ENCODE peak calls at places on chromosomes 6 and 20, in five cellular contexts. J is K562, B is GM12878, F is HCT116, K is HepG2. T is an unnamed sample.

GRCh38 chr20:2476742-2477615 is 6.4 kb upstream of the SNRPB start:
- DNase-seq in J (no peak), K (peak; percentile 60), B (no peak), F (no peak), T (no peak)

GRCh38 chr20:59583428-59584277 is 20.7 kb upstream of the PHACTR3 start:
- DNase-seq in J (no peak), F (no peak), K (no peak), B (no peak), T (no peak)

GRCh38 chr6:50087231-50087954 is 37.7 kb upstream of the DEFB112 start:
- DNase-seq in J (no peak), K (peak; percentile 5), B (no peak), F (no peak), T (no peak)

GRCh38 chr20:58597021-58597940 is 53.8 kb upstream of the STX16 start:
- DNase-seq in K (no peak), B (no peak), F (no peak), J (no peak), T (no peak)

GRCh38 chr20:46293084-46293483 is 15.2 kb downstream of the CDH22 start:
- DNase-seq in J (peak; percentile 38), K (peak; percentile 51), F (no peak), B (no peak), T (no peak)

GRCh38 chr20:237479-237878 is 10.4 kb downstream of the DEFB129 start:
- DNase-seq in F (no peak), B (no peak), K (no peak), J (no peak), T (no peak)

GRCh38 chr6:5132741-5133140 is 47.6 kb downstream of the PPP1R3G start:
- DNase-seq in F (no peak), B (peak; percentile 59), J (no peak), K (no peak), T (no peak)

GRCh38 chr6:90168693-90169131 is 127.9 kb downstream of the BACH2 start:
- DNase-seq in K (no peak), B (no peak), F (no peak), J (no peak), T (no peak)

GRCh38 chr6:69285054-69285453 is 511.8 kb downstream of the LMBRD1 start:
- DNase-seq in F (no peak), B (no peak), K (no peak), J (no peak), T (no peak)

GRCh38 chr6:162907876-162908481 is 180.2 kb downstream of the PACRG start:
- DNase-seq in J (no peak), B (no peak), K (peak; percentile 7), F (peak; percentile 35), T (no peak)

GRCh38 chr20:25000268-25000801 is 7.8 kb upstream of the APMAP start:
- DNase-seq in F (no peak), K (no peak), J (no peak), B (no peak), T (no peak)

GRCh38 chr6:142417331-142417750 is 115.5 kb downstream of the ADGRG6 start:
- DNase-seq in B (no peak), K (no peak), J (no peak), F (no peak), T (no peak)

GRCh38 chr6:30411515-30412207 is 66.7 kb downstream of the RPP21 start:
- DNase-seq in B (no peak), K (peak; percentile 52), J (peak; percentile 30), F (peak; percentile 61), T (no peak)

GRCh38 chr20:17654649-17655285 is 27.3 kb downstream of the RRBP1 start:
- DNase-seq in K (peak; percentile 53), B (no peak), F (no peak), J (peak; percentile 20), T (peak; percentile 52)

GRCh38 chr20:34316191-34316814 is 13.1 kb upstream of the AHCY start:
- DNase-seq in F (peak; percentile 33), B (no peak), K (no peak), J (no peak), T (no peak)

GRCh38 chr6:33894438-33894837 is 90.6 kb upstream of the MLN start:
- DNase-seq in J (no peak), K (no peak), B (no peak), F (no peak), T (no peak)

GRCh38 chr6:6840831-6841263 is 252.3 kb downstream of the LY86 start:
- DNase-seq in J (no peak), B (no peak), K (no peak), F (no peak), T (no peak)

GRCh38 chr6:87908978-87909802 is 138.5 kb upstream of the SPACA1 start:
- DNase-seq in F (no peak), K (no peak), J (no peak), B (no peak), T (no peak)

GRCh38 chr6:97422171-97422570 is 139.2 kb upstream of the MMS22L start:
- DNase-seq in B (no peak), K (no peak), J (no peak), F (no peak), T (no peak)

GRCh38 chr20:36498386-36499179 is 42.7 kb upstream of the MYL9 start:
- DNase-seq in J (no peak), F (no peak), K (no peak), B (no peak), T (no peak)

GRCh38 chr20:6974819-6975218 is 207.3 kb downstream of the BMP2 start:
- DNase-seq in F (no peak), B (no peak), K (no peak), J (no peak), T (no peak)

GRCh38 chr6:44237813-44238433 is 9.0 kb upstream of the HSP90AB1 start:
- DNase-seq in K (peak; percentile 51), J (peak; percentile 90), F (no peak), B (no peak), T (peak; percentile 92)

GRCh38 chr6:52152692-52153091 is 33.5 kb upstream of the IL17A start:
- DNase-seq in J (no peak), B (no peak), F (no peak), K (no peak), T (peak; percentile 12)

GRCh38 chr6:3911614-3912336 is 62.6 kb downstream of the FAM50B start:
- DNase-seq in B (no peak), F (peak; percentile 48), K (peak; percentile 93), J (peak; percentile 73), T (peak; percentile 53)

GRCh38 chr6:89952696-89953095 is 58.4 kb downstream of the GJA10 start:
- DNase-seq in B (no peak), K (no peak), J (no peak), F (no peak), T (no peak)

GRCh38 chr20:34475979-34476736 is 40.1 kb upstream of the DYNLRB1 start:
- DNase-seq in F (no peak), J (no peak), K (peak; percentile 47), B (no peak), T (peak; percentile 81)

GRCh38 chr6:168318090-168318489 is 1.5 kb downstream of the DACT2 start:
- DNase-seq in J (no peak), F (no peak), K (peak; percentile 67), B (no peak), T (no peak)

GRCh38 chr20:6034134-6034969 is 19.5 kb downstream of the LRRN4 start:
- DNase-seq in B (no peak), K (no peak), J (no peak), F (no peak), T (no peak)

GRCh38 chr6:101208152-101208551 is 185.4 kb upstream of the GRIK2 start:
- DNase-seq in B (no peak), J (no peak), F (no peak), K (no peak), T (no peak)

GRCh38 chr20:51237278-51237677 is 214.4 kb upstream of the KCNG1 start:
- DNase-seq in F (no peak), K (no peak), B (no peak), J (no peak), T (no peak)
- TF ChIP-seq ZBTB33 in F (no peak), K (no peak), B (no peak), J (no peak), T (no peak)

GRCh38 chr6:53322188-53323029 is 26.3 kb downstream of the ELOVL5 start:
- DNase-seq in F (no peak), J (no peak), B (no peak), K (no peak), T (no peak)
- TF ChIP-seq ZBTB33 in F (no peak), J (no peak), B (no peak), K (no peak), T (no peak)

GRCh38 chr20:48921883-48922867 is 664 bp downstream of the ARFGEF2 start:
- DNase-seq in F (no peak), J (peak; percentile 83), K (peak; percentile 67), B (no peak), T (peak; percentile 85)
- TF ChIP-seq ZBTB33 in F (no peak), J (peak; percentile 20), K (peak; percentile 10), B (no peak), T (no peak)

DNA sequence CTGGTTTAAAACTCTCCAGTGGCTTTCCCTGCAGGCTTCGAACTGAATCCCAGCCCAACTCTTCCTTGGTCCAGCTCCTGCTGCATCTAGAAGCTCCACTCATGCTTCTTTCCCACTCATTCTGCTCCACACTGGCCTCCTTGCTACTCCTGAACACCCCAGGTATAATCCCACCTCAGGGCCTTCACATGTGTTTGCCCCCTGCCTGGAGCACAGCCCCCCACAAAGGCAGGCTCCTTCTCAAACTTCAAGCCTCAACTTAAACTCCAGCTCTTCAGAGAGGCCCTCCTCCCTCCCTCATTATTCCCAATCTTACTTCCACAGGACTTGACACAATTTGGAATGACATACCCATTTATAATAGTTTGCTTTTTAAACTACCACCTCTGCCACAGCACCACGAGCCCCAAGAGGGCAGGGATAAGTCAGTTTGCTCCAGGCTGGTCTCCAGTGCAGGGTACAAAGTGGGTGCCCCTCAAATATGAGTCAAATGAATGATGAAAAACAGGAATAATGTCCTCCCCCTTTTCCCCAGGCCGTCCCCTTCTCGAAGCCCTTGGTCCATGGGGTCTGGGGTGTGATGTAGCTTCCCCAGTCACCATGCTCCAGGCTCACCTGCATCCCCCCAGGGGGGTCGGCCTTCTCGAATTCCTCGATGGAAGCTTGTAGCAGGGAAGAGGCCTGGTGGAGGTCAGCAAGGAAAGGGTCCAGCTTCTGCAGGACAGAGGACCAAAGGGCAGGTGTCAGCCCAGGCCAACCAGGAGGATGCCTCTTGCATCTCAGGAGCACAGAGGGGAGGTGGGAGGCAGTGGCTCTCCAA is 37.4 kb downstream of the KIAA1755 start:
- DNase-seq in B (no peak), F (no peak), K (no peak), J (no peak), T (no peak)
- TF ChIP-seq ZBTB33 in B (no peak), F (no peak), K (no peak), J (no peak), T (no peak)

GRCh38 chr20:49890651-49891361 is 24.5 kb downstream of the SPATA2 start:
- DNase-seq in F (no peak), J (no peak), B (no peak), K (no peak), T (peak; percentile 54)
- TF ChIP-seq ZBTB33 in F (no peak), J (no peak), B (no peak), K (no peak), T (no peak)

GRCh38 chr20:63103402-63104311 is 96.9 kb upstream of the BHLHE23 start:
- DNase-seq in F (no peak), J (no peak), B (no peak), K (no peak), T (no peak)
- TF ChIP-seq ZBTB33 in F (no peak), J (no peak), B (no peak), K (no peak), T (no peak)

DNA sequence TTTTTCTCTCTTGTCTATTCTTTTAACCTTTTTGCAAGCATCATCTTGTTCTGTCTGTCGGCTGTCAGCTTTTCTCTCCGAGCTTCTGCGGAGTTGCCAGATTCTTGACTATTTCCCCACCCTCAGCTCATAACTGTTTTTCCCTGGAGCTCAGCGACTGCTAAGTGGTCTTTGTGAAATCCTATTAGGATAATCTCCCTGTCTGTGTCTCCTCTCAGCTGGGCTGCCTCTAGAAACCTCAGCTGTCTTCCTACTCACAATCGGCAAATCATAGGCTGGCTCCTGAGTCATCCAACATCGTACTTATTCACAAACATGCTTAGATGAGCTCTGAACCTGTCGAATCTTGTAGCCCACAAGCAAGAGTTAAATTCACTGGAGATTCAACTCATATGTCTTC is 332.3 kb downstream of the PTPRT start:
- DNase-seq in K (no peak), B (no peak), F (no peak), J (no peak), T (no peak)
- TF ChIP-seq ZBTB33 in K (no peak), B (no peak), F (no peak), J (no peak), T (no peak)